ENCODE peak calls at places on chromosomes 16 and 17, in seven cellular contexts. R is GM12865, O is EH, F is foreskin melanocyte, A is mucosa of descending colon, B is glomerular endothelial cell, N is cardiac septum. E is an unnamed sample.

GRCh38 chr17:49315974-49316570 is 46.0 kb downstream of the ZNF652 start:
- DNase-seq in R (peak; percentile 10), O (peak; percentile 45), F (no peak), A (no peak), B (no peak), N (no peak), E (no peak)

GRCh38 chr16:83054302-83054701 is 427.5 kb downstream of the CDH13 start:
- DNase-seq in R (no peak), O (no peak), F (no peak), A (no peak), B (no peak), N (no peak), E (no peak)

GRCh38 chr16:16790597-16790996 is 411.7 kb downstream of the NPIPA7 start:
- DNase-seq in R (no peak), O (no peak), F (no peak), A (no peak), B (no peak), N (no peak), E (no peak)

GRCh38 chr17:4956493-4957061 is 5.7 kb downstream of the ENO3 start:
- DNase-seq in R (peak; percentile 61), O (no peak), F (no peak), A (peak; percentile 62), B (no peak), N (no peak), E (no peak)

GRCh38 chr17:2094891-2095535 is 40.1 kb downstream of the HIC1 start:
- DNase-seq in R (peak; percentile 42), O (peak; percentile 62), F (no peak), A (no peak), B (no peak), N (peak; percentile 82), E (no peak)

GRCh38 chr17:57601328-57601727 is 143.8 kb downstream of the CCDC182 start:
- DNase-seq in R (no peak), O (no peak), F (no peak), A (no peak), B (no peak), N (no peak), E (no peak)

GRCh38 chr17:14301761-14302401 is 1.0 kb downstream of the HS3ST3B1 start:
- DNase-seq in R (peak; percentile 56), O (peak; percentile 62), F (no peak), A (peak; percentile 31), B (no peak), N (no peak), E (no peak)

GRCh38 chr17:57898487-57899311 is 48.9 kb upstream of the MRPS23 start:
- DNase-seq in R (no peak), O (peak; percentile 89), F (peak; percentile 78), A (no peak), B (no peak), N (peak; percentile 86), E (no peak)

GRCh38 chr16:84406006-84406963 is 37.9 kb downstream of the ATP2C2 start:
- DNase-seq in R (no peak), O (no peak), F (no peak), A (no peak), B (no peak), N (peak; percentile 39), E (no peak)

GRCh38 chr17:57255182-57255775 is 1.0 kb upstream of the MSI2 start:
- DNase-seq in R (no peak), O (no peak), F (no peak), A (no peak), B (no peak), N (no peak), E (no peak)

GRCh38 chr16:58792188-58792587 is 58.1 kb upstream of the GOT2 start:
- DNase-seq in R (no peak), O (no peak), F (no peak), A (no peak), B (no peak), N (no peak), E (no peak)

GRCh38 chr17:78777886-78778285 is 4.2 kb downstream of the CYTH1 start:
- DNase-seq in R (peak; percentile 64), O (no peak), F (no peak), A (no peak), B (no peak), N (no peak), E (no peak)

GRCh38 chr16:21100447-21100846 is 50.2 kb downstream of the DNAH3 start:
- DNase-seq in R (no peak), O (peak; percentile 86), F (peak; percentile 49), A (no peak), B (no peak), N (no peak), E (peak; percentile 24)

GRCh38 chr17:56629450-56630187 is 36.1 kb downstream of the NOG start:
- DNase-seq in R (peak; percentile 3), O (peak; percentile 56), F (no peak), A (no peak), B (no peak), N (no peak), E (no peak)

GRCh38 chr17:70076831-70077230 is 1.8 kb downstream of the KCNJ16 start:
- DNase-seq in R (no peak), O (no peak), F (no peak), A (no peak), B (no peak), N (no peak), E (no peak)

GRCh38 chr16:86809458-86809955 is 231.2 kb downstream of the FOXL1 start:
- DNase-seq in R (no peak), O (peak; percentile 98), F (no peak), A (no peak), B (no peak), N (no peak), E (no peak)

GRCh38 chr17:57834146-57834741 is 15.6 kb downstream of the MRPS23 start:
- DNase-seq in R (no peak), O (no peak), F (no peak), A (no peak), B (no peak), N (no peak), E (no peak)